ENCODE peak calls at places on chromosome 21, in nine cellular contexts. F, U, M, B, W, Y, S, I and A are unnamed samples. For H3K9me3 and H3K4me1, the result is how much of the 10 kb centered on the place peaks cover.

GRCh38 chr21:41819236-41819855 is 52.5 kb upstream of the RIPK4 start:
- DNase-seq in F (no peak), U (peak), M (no peak), B (no peak), W (no peak), Y (no peak), S (no peak), I (no peak), A (no peak)

GRCh38 chr21:38948981-38949380 is 143.3 kb downstream of the ETS2 start:
- DNase-seq in F (no peak), U (no peak), M (no peak), B (no peak), W (no peak), Y (no peak), S (no peak), I (no peak), A (no peak)

GRCh38 chr21:41951876-41952567 is 1.8 kb downstream of the C2CD2 start:
- DNase-seq in F (no peak), U (no peak), M (no peak), B (no peak), W (no peak), Y (no peak), S (no peak), I (no peak), A (peak)

GRCh38 chr21:37507716-37508115 is 141.1 kb downstream of the DYRK1A start:
- DNase-seq in F (no peak), U (no peak), M (no peak), B (no peak), W (no peak), Y (no peak), S (no peak), I (no peak), A (no peak)

GRCh38 chr21:15298306-15298705 is 233.5 kb upstream of the NRIP1 start:
- DNase-seq in F (no peak), U (no peak), M (no peak), B (no peak), W (no peak), Y (no peak), S (no peak), I (no peak), A (no peak)

GRCh38 chr21:44926364-44927101 is 5.8 kb upstream of the ITGB2 start:
- DNase-seq in F (no peak), U (no peak), M (peak), B (no peak), W (peak), Y (no peak), S (peak), I (no peak), A (peak)

GRCh38 chr21:31293986-31294385 is 50.1 kb downstream of the TIAM1 start:
- DNase-seq in F (peak), U (no peak), M (no peak), B (no peak), W (no peak), Y (no peak), S (no peak), I (no peak), A (no peak)

GRCh38 chr21:41715649-41716321 is 51.1 kb downstream of the RIPK4 start:
- DNase-seq in F (peak), U (no peak), M (peak), B (peak), W (peak), Y (no peak), S (no peak), I (no peak), A (no peak)

GRCh38 chr21:16305686-16306085 is 575.9 kb downstream of the USP25 start:
- DNase-seq in F (no peak), U (no peak), M (no peak), B (no peak), W (no peak), Y (peak), S (no peak), I (no peak), A (no peak)

GRCh38 chr21:44842087-44842486 is 24.2 kb upstream of the SUMO3 start:
- DNase-seq in F (no peak), U (no peak), M (no peak), B (no peak), W (no peak), Y (no peak), S (no peak), I (no peak), A (peak)

GRCh38 chr21:34576043-34576466 is 38.9 kb downstream of the RCAN1 start:
- DNase-seq in F (no peak), U (no peak), M (no peak), B (peak), W (peak), Y (no peak), S (no peak), I (no peak), A (no peak)

GRCh38 chr21:34583926-34584563 is 30.9 kb downstream of the RCAN1 start:
- DNase-seq in F (no peak), U (no peak), M (no peak), B (no peak), W (no peak), Y (no peak), S (no peak), I (no peak), A (no peak)

GRCh38 chr21:34582506-34583150 is 32.3 kb downstream of the RCAN1 start:
- DNase-seq in F (peak), U (no peak), M (no peak), B (no peak), W (peak), Y (no peak), S (no peak), I (no peak), A (no peak)

GRCh38 chr21:34579411-34579810 is 35.5 kb downstream of the RCAN1 start:
- DNase-seq in F (no peak), U (no peak), M (no peak), B (no peak), W (peak), Y (no peak), S (no peak), I (no peak), A (no peak)

DNA sequence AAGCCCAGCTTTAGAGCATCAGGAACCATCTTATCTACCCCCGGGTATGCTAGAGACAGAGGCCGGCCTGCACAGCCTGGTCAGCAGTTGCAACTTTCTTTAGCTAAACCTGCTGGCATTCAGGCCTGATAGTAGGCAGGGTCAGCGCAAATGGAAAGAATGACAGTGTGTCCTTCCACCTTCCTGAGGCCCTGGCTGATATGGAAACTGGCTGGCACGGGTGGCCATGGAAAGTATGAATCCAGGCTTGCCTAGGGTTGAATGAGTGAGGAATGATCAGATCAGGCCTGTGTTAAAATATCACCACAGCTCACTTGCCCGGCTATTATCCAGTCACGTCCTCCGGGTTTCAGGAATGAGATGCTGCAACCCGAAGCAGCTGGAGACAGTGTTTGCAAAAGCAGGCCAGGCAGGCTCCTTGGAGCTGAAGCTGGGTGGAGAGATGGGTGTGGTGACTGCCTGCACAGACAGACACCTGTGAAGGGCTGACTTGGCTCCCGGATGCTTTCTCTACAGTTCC is 34.7 kb downstream of the RCAN1 start:
- DNase-seq in F (peak), U (no peak), M (no peak), B (peak), W (peak), Y (no peak), S (no peak), I (no peak), A (no peak)
- H3K27ac ChIP-seq in F (no peak), U (peak), M (no peak), B (no peak), W (no peak), Y (no peak), S (peak), I (no peak), A (no peak)

GRCh38 chr21:22164912-22165311 is 1166.7 kb downstream of the NCAM2 start:
- DNase-seq in F (no peak), U (no peak), M (no peak), B (no peak), W (no peak), Y (no peak), S (no peak), I (no peak), A (no peak)
- H3K9me3 ChIP-seq in F (under half), U (under half), M (under half), B (under half), W (under half), Y (under half), S (under half), I (under half), A (under half)

GRCh38 chr21:35473496-35473895 is 424.4 kb upstream of the RUNX1 start:
- DNase-seq in F (no peak), U (no peak), M (no peak), B (no peak), W (no peak), Y (no peak), S (no peak), I (no peak), A (no peak)

GRCh38 chr21:35469446-35469845 is 420.3 kb upstream of the RUNX1 start:
- DNase-seq in F (no peak), U (no peak), M (no peak), B (no peak), W (no peak), Y (no peak), S (no peak), I (no peak), A (no peak)

GRCh38 chr21:35468991-35469390 is 419.9 kb upstream of the RUNX1 start:
- DNase-seq in F (no peak), U (no peak), M (no peak), B (no peak), W (no peak), Y (no peak), S (no peak), I (no peak), A (no peak)

GRCh38 chr21:35467536-35467935 is 418.4 kb upstream of the RUNX1 start:
- DNase-seq in F (no peak), U (no peak), M (no peak), B (no peak), W (no peak), Y (no peak), S (no peak), I (no peak), A (no peak)

GRCh38 chr21:35470522-35470921 is 421.4 kb upstream of the RUNX1 start:
- DNase-seq in F (no peak), U (no peak), M (no peak), B (no peak), W (peak), Y (no peak), S (no peak), I (no peak), A (no peak)
- H3K4me1 ChIP-seq in F (under half), U (under half), M (under half), B (under half), W (under half), Y (under half), S (under half), I (under half), A (under half)

GRCh38 chr21:34200288-34200905 is 127.0 kb downstream of the MRPS6 start:
- DNase-seq in F (no peak), U (no peak), M (no peak), B (no peak), W (no peak), Y (peak), S (no peak), I (no peak), A (no peak)

GRCh38 chr21:34199121-34199910 is 125.9 kb downstream of the MRPS6 start:
- DNase-seq in F (no peak), U (no peak), M (no peak), B (no peak), W (no peak), Y (no peak), S (no peak), I (no peak), A (no peak)

GRCh38 chr21:34201001-34201400 is 127.6 kb downstream of the MRPS6 start:
- DNase-seq in F (no peak), U (no peak), M (no peak), B (no peak), W (no peak), Y (no peak), S (no peak), I (no peak), A (no peak)

GRCh38 chr21:34202553-34203332 is 129.4 kb downstream of the MRPS6 start:
- DNase-seq in F (peak), U (peak), M (peak), B (no peak), W (peak), Y (peak), S (peak), I (no peak), A (peak)

DNA sequence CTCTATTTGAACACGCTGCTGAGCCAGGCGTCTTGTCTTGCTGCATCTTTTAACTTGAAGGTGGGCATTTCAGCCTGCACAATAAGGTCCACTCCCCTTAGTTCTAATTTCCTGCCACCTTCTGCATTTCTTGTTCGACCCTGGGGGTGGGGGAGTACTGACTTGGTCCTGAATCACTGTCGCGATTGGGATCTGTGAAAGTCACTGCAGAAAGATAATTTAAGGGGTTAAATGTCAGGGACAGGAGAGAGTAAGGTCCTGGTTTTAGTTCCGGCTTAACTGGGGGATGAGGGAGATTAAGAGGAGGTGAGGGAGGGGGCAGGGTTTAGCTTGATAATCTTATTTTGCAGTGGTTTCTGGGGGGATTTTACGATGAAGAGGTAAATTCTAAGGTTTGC is 128.1 kb downstream of the MRPS6 start:
- DNase-seq in F (no peak), U (no peak), M (no peak), B (no peak), W (no peak), Y (no peak), S (no peak), I (no peak), A (no peak)
- H3K27ac ChIP-seq in F (peak), U (peak), M (peak), B (peak), W (peak), Y (peak), S (peak), I (peak), A (peak)

GRCh38 chr21:26941436-26941835 is 25.5 kb downstream of the ADAMTS5 start:
- DNase-seq in F (no peak), U (no peak), M (no peak), B (no peak), W (no peak), Y (no peak), S (no peak), I (no peak), A (no peak)
- H3K9me3 ChIP-seq in F (under half), U (under half), M (under half), B (under half), W (under half), Y (under half), S (under half), I (under half), A (under half)

DNA sequence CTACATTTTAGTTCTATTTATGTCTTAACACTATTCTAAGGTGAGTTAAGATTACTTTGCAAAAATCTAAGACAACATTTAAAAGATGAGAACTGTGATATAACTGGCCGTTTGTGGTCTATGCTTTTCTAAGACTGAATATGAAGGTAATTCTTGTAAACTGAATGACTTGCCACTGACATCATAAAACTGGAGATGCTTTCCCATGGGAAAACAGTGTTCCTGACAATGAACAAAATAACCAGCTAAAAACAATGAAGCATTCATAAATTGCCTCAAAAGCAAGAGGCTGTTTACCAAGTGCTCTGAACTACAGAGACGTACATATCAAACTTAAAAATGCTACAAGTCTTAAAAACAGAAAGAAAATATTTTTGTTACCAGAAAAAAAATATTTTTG is 54.7 kb downstream of the APP start:
- DNase-seq in F (no peak), U (no peak), M (no peak), B (no peak), W (no peak), Y (no peak), S (no peak), I (no peak), A (no peak)
- H3K4me1 ChIP-seq in F (under half), U (under half), M (under half), B (under half), W (under half), Y (under half), S (under half), I (under half), A (under half)

DNA sequence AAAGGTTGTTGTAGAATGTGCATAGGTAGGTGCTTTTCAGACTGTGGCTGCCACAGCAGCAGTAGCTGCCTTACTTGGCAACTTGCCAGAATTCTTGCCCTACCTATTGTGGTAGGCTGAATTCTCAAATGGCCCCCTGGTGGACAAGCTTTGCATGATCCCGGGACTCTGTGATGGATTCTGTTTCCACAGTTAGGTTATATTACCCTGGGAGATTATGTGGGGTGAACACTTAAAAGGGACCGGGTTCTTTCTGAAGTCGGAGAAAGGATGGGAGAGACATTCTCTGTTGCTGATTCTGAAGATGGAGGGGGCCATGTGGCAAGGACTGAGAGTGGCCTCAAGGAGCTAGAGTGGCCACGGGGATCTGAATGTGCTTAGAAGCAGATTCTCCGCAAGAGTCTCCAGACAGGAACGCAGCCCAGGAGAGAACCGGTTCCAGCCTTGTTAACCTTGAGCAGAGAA is 32.1 kb upstream of the KCNE1 start:
- DNase-seq in F (peak), U (no peak), M (peak), B (peak), W (peak), Y (peak), S (peak), I (peak), A (no peak)
- H3K27ac ChIP-seq in F (peak), U (peak), M (peak), B (peak), W (no peak), Y (no peak), S (peak), I (peak), A (peak)

GRCh38 chr21:7953058-7953457 is 2568.3 kb upstream of the TPTE start:
- DNase-seq in F (no peak), U (no peak), M (no peak), B (no peak), W (no peak), Y (no peak), S (no peak), I (no peak), A (no peak)

GRCh38 chr21:7952648-7953047 is 2568.7 kb upstream of the TPTE start:
- DNase-seq in F (no peak), U (no peak), M (no peak), B (no peak), W (no peak), Y (no peak), S (no peak), I (no peak), A (no peak)

GRCh38 chr21:7951854-7952519 is 2569.4 kb upstream of the TPTE start:
- DNase-seq in F (no peak), U (no peak), M (no peak), B (no peak), W (no peak), Y (no peak), S (no peak), I (no peak), A (no peak)

DNA sequence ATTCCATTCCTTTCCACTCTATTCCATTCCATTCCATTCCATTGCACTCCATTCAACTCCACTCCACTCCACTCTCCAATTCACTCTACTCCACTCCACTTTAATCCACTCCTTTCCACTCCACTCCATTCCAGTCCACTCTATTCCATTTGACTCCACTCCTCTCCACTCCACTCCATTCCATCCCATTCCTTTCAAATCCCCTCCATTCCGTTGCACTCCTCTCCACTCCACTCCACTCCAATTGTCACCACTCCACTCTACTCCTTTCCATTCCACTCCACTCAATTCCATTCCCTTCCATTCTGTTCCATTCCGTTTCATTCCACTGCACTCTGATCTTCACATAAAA is 2563.7 kb upstream of the TPTE start:
- DNase-seq in F (no peak), U (no peak), M (no peak), B (no peak), W (no peak), Y (no peak), S (no peak), I (no peak), A (no peak)
- H3K9me3 ChIP-seq in F (half or more), U (half or more), M (under half), B (under half), W (under half), Y (under half), S (half or more), I (under half), A (under half)

DNA sequence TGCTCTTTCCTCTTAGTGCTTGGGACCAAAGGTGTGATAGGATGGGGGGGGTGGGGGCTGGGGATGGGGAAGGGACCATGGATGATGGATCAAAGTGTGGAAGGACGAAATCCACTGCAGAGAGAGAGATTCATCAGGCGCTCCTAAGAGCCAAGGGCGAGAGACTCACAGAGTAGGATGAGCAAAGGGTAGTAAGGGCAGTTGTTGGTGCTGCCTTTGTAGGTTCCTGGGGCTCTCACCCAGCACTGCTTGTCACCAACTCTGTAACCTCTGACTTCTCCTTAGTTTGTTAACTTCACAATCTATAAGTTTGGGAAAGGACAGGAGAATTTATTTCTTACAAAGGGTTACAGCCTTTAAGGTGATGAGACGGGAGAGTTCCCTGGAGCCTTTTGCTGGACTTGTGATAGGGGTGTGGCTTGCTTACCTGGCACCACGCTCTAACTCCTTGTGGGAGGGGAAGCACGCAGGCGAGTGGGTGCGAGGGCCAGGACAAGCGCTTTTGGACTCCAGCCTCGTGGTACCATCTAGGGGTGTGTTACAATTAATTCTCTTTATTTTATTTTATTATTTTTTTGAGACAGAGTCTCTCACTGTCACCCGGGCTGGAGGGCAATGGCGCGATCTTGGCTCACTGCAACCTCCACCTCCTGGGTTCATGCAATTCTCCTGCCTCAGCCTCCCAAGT is 1.6 kb upstream of the PDXK start:
- DNase-seq in F (no peak), U (no peak), M (no peak), B (no peak), W (no peak), Y (no peak), S (no peak), I (no peak), A (no peak)
- H3K4me1 ChIP-seq in F (under half), U (under half), M (under half), B (under half), W (under half), Y (under half), S (under half), I (under half), A (under half)